ENCODE peak calls at places on chromosomes 1 and 21, in five cellular contexts. K, Z, T, H and J are unnamed samples.

GRCh38 chr1:106678661-106679060 is 377.8 kb upstream of the PRMT6 start:
- DNase-seq in K (no peak), Z (no peak), T (no peak), H (no peak), J (no peak)

GRCh38 chr21:45525910-45526306 is 16.3 kb downstream of the SLC19A1 start:
- DNase-seq in K (no peak), Z (peak), T (no peak), H (no peak), J (no peak)

GRCh38 chr1:64956241-64956640 is 10.1 kb downstream of the JAK1 start:
- DNase-seq in K (no peak), Z (no peak), T (peak), H (no peak), J (peak)

GRCh38 chr1:77037990-77038389 is 170.7 kb downstream of the ST6GALNAC5 start:
- DNase-seq in K (no peak), Z (no peak), T (no peak), H (no peak), J (no peak)

GRCh38 chr1:10928654-10929053 is 83.8 kb upstream of the TARDBP start:
- DNase-seq in K (no peak), Z (no peak), T (no peak), H (no peak), J (no peak)

GRCh38 chr21:29499734-29500343 is 201.1 kb downstream of the BACH1 start:
- DNase-seq in K (no peak), Z (peak), T (no peak), H (peak), J (peak)

GRCh38 chr1:184524248-184524647 is 137.4 kb downstream of the C1orf21 start:
- DNase-seq in K (no peak), Z (no peak), T (peak), H (no peak), J (peak)

GRCh38 chr1:91440845-91441244 is 36.2 kb upstream of the HFM1 start:
- DNase-seq in K (no peak), Z (no peak), T (peak), H (no peak), J (peak)

GRCh38 chr1:202162418-202163280 is 2.2 kb upstream of the PTPN7 start:
- DNase-seq in K (no peak), Z (no peak), T (no peak), H (peak), J (no peak)

DNA sequence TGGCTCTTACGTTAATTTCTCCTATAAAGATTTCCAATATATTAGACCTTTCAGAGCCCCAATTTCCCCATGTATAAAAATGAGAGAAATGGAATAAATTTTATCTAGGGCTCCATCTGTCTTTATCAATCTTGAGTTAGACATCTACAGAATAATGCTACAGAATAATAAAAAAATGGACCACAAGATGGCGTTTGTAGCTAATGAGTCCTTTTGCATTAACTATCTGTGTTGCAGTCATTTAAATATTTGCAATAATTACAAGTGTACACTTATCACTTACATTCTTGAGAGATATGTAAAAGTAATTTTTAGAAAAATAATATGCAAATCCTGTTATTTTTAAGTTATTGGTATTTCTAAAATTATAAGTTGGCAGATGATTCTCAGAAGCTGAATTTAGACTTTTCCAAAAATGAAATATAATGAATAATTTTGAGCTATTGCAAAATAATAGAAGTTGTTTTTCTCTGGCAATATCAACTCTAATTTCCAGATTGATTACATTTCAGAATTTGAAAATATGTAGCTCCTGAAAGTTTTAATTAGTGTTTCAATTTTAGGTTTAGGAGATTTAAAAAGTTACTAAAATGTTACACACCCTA is 87.7 kb downstream of the SNX7 start:
- DNase-seq in K (no peak), Z (no peak), T (peak), H (no peak), J (peak)
- TF ChIP-seq CTCF in K (no peak), Z (no peak), T (peak), H (peak), J (peak)

GRCh38 chr1:93848352-93848883 is 30.6 kb downstream of the DNTTIP2 start:
- DNase-seq in K (no peak), Z (no peak), T (no peak), H (no peak), J (no peak)
- H3K4me3 ChIP-seq in K (peak), Z (peak), T (peak), H (peak), J (peak)

GRCh38 chr1:2803931-2804627 is 2.6 kb upstream of the TTC34 start:
- DNase-seq in K (no peak), Z (peak), T (no peak), H (no peak), J (no peak)
- TF ChIP-seq CTCF in K (no peak), Z (no peak), T (no peak), H (no peak), J (no peak)

GRCh38 chr1:54545916-54546635 is 2.0 kb upstream of the ACOT11 start:
- DNase-seq in K (no peak), Z (no peak), T (no peak), H (no peak), J (no peak)

GRCh38 chr1:54540891-54541290 is 7.1 kb upstream of the ACOT11 start:
- DNase-seq in K (no peak), Z (no peak), T (no peak), H (no peak), J (no peak)

GRCh38 chr1:54543729-54544496 is 4.1 kb upstream of the ACOT11 start:
- DNase-seq in K (no peak), Z (no peak), T (peak), H (no peak), J (peak)

GRCh38 chr1:54542962-54543539 is 5.0 kb upstream of the ACOT11 start:
- DNase-seq in K (no peak), Z (no peak), T (peak), H (no peak), J (peak)

GRCh38 chr1:54542120-54542961 is 5.7 kb upstream of the ACOT11 start:
- DNase-seq in K (peak), Z (peak), T (peak), H (peak), J (peak)
- H3K4me3 ChIP-seq in K (peak), Z (peak), T (peak), H (peak), J (peak)

GRCh38 chr1:24421502-24421901 is 5.9 kb downstream of the NIPAL3 start:
- DNase-seq in K (no peak), Z (no peak), T (no peak), H (no peak), J (no peak)
- TF ChIP-seq CTCF in K (no peak), Z (no peak), T (no peak), H (no peak), J (peak)

DNA sequence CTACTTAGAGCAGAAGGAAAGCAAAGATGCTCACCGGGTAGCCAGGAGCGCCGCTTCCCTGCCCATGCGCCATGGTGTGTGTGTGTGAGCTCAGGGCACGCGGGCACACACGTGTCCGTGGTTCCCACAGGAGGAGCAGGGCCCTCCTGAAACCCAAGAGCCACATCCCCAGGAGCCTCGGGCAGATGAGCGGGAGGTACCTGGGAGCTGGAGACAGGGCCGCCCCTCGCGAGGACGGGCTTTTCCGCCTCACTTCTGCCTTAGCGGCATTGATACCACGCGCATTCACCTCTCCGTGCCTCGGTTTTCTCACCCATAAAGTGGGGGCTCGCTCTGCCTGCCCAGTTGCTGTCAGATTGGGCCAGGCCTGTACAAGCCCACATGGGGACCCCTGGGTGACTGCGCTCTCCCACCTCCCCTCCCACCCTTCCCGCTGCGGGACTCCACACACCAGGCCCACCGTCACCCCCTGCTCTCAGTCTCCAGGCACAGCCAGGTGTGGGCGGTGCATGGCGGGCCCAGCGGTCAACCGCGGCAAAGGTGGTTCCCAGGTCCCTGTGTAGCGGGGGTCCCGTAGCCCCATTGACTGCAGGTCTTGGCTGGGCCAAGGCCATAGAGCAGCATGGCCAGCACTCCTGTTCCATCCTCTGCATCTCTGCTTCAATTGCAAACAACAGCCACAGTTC is 66.3 kb downstream of the SIK1 start:
- DNase-seq in K (no peak), Z (peak), T (no peak), H (no peak), J (no peak)
- H3K4me3 ChIP-seq in K (no peak), Z (no peak), T (no peak), H (peak), J (no peak)